ENCODE peak calls at places on chromosomes 7 and 10, in eight cellular contexts. H is sigmoid colon, M is upper lobe of left lung, N is thyroid gland, Q is body of pancreas, T is HCT116, C is adrenal gland, X is NB4. A is an unnamed sample.

GRCh38 chr7:80584778-80585177 is 53.7 kb upstream of the CD36 start:
- DNase-seq in N (peak; percentile 41), Q (peak; percentile 40), M (peak; percentile 64), H (no peak), T (no peak), X (peak; percentile 54), C (no peak), A (no peak)

GRCh38 chr7:258476-259190 is 31.3 kb upstream of the FOXL3 start:
- DNase-seq in M (no peak), T (no peak), X (no peak), C (no peak), Q (no peak), N (no peak), H (no peak), A (no peak)

GRCh38 chr7:123367508-123368122 is 166.8 kb downstream of the IQUB start:
- DNase-seq in C (peak; percentile 36), Q (peak; percentile 32), H (no peak), T (peak; percentile 45), N (peak; percentile 29), X (peak; percentile 58), M (no peak), A (no peak)

GRCh38 chr10:119479532-119479931 is 63.0 kb downstream of the RGS10 start:
- DNase-seq in T (no peak), N (no peak), M (no peak), C (no peak), X (no peak), Q (no peak), H (no peak), A (no peak)

GRCh38 chr7:26853788-26854393 is 10.5 kb downstream of the SKAP2 start:
- DNase-seq in M (no peak), X (peak; percentile 60), Q (no peak), N (no peak), H (no peak), C (no peak), T (peak; percentile 31), A (no peak)

GRCh38 chr7:38524786-38525185 is 106.4 kb downstream of the AMPH start:
- DNase-seq in T (no peak), H (no peak), C (no peak), M (no peak), X (no peak), N (no peak), Q (no peak), A (no peak)

GRCh38 chr7:16028103-16028502 is 341.6 kb upstream of the MEOX2 start:
- DNase-seq in X (no peak), T (no peak), N (no peak), Q (no peak), C (no peak), H (no peak), M (no peak), A (peak; percentile 29)

GRCh38 chr7:2523941-2524807 is 4.6 kb downstream of the LFNG start:
- DNase-seq in H (no peak), Q (peak; percentile 97), M (peak; percentile 93), C (peak; percentile 95), T (peak; percentile 84), X (no peak), N (peak; percentile 50), A (peak; percentile 96)

GRCh38 chr7:90180649-90181048 is 26.4 kb downstream of the STEAP1 start:
- DNase-seq in X (no peak), T (peak; percentile 32), H (no peak), C (no peak), N (no peak), Q (no peak), M (no peak), A (no peak)

GRCh38 chr7:75626954-75627353 is 111.8 kb downstream of the HIP1 start:
- DNase-seq in M (peak; percentile 77), N (peak; percentile 87), H (no peak), X (no peak), C (no peak), T (no peak), Q (no peak), A (no peak)

GRCh38 chr7:148547946-148548345 is 42.6 kb upstream of the C7orf33 start:
- DNase-seq in X (no peak), T (no peak), M (no peak), N (no peak), C (peak; percentile 43), H (no peak), Q (no peak), A (no peak)

GRCh38 chr7:57205000-57205399 is 72.8 kb upstream of the ZNF479 start:
- DNase-seq in T (no peak), H (no peak), C (no peak), Q (no peak), M (no peak), N (no peak), X (no peak), A (no peak)

GRCh38 chr7:130270947-130271790 is 4.5 kb downstream of the CPA2 start:
- DNase-seq in M (no peak), Q (peak; percentile 71), T (no peak), H (no peak), N (no peak), C (no peak), X (peak; percentile 19), A (no peak)

GRCh38 chr10:17848646-17849045 is 39.5 kb downstream of the MRC1 start:
- DNase-seq in X (no peak), C (no peak), N (no peak), H (no peak), M (no peak), T (no peak), Q (no peak), A (no peak)

GRCh38 chr7:31664890-31665289 is 22.1 kb upstream of the PPP1R17 start:
- DNase-seq in Q (no peak), C (no peak), M (no peak), N (no peak), T (no peak), H (no peak), X (peak; percentile 43), A (no peak)

GRCh38 chr10:120283093-120283492 is 173.9 kb upstream of the PLPP4 start:
- DNase-seq in C (no peak), N (no peak), X (no peak), H (no peak), M (no peak), T (no peak), Q (no peak), A (no peak)

GRCh38 chr10:102065561-102066420 is 642 bp downstream of the HPS6 start:
- DNase-seq in T (no peak), M (peak; percentile 70), N (peak; percentile 35), H (peak; percentile 68), C (peak; percentile 39), X (peak; percentile 60), Q (peak; percentile 36), A (no peak)

GRCh38 chr10:95308389-95309302 is 17.8 kb upstream of the PDLIM1 start:
- DNase-seq in C (peak; percentile 84), T (peak; percentile 75), X (peak; percentile 80), Q (peak; percentile 80), N (peak; percentile 89), H (peak; percentile 94), M (peak; percentile 93), A (peak; percentile 92)

GRCh38 chr10:101952196-101952595 is 103.8 kb downstream of the ARMH3 start:
- DNase-seq in Q (no peak), T (no peak), H (no peak), C (no peak), X (no peak), N (no peak), M (no peak), A (no peak)

GRCh38 chr7:90425376-90425775 is 22.1 kb downstream of the CLDN12 start:
- DNase-seq in Q (no peak), C (no peak), N (no peak), T (no peak), H (no peak), X (peak; percentile 9), M (no peak), A (no peak)

GRCh38 chr10:15879058-15879457 is 18.8 kb upstream of the MINDY3 start:
- DNase-seq in T (no peak), M (no peak), C (no peak), N (no peak), Q (no peak), X (peak; percentile 52), H (no peak), A (no peak)

GRCh38 chr10:93703066-93703465 is 674 bp upstream of the FRA10AC1 start:
- DNase-seq in X (peak; percentile 32), C (no peak), Q (no peak), H (no peak), M (no peak), T (no peak), N (no peak), A (no peak)

GRCh38 chr7:128912281-128912680 is 1.8 kb upstream of the KCP start:
- DNase-seq in Q (no peak), N (no peak), T (no peak), M (no peak), X (no peak), C (no peak), H (peak; percentile 40), A (peak; percentile 69)
- H3K4me3 ChIP-seq in Q (no peak overlapping the region), N (no peak overlapping the region), T (no peak overlapping the region), M (no peak overlapping the region), X (no peak overlapping the region), C (no peak overlapping the region), H (no peak overlapping the region), A (no peak overlapping the region)

GRCh38 chr10:24467094-24467493 is 256.6 kb downstream of the ARHGAP21 start:
- DNase-seq in C (no peak), H (no peak), N (no peak), Q (no peak), T (no peak), X (no peak), M (no peak), A (no peak)

GRCh38 chr10:24465899-24466615 is 257.1 kb downstream of the KIAA1217 start:
- DNase-seq in T (peak; percentile 77), X (peak; percentile 86), H (no peak), C (peak; percentile 76), N (no peak), M (peak; percentile 74), Q (peak; percentile 71), A (no peak)

GRCh38 chr10:24465124-24465874 is 256.4 kb downstream of the KIAA1217 start:
- DNase-seq in H (no peak), X (no peak), M (peak; percentile 30), C (no peak), N (peak; percentile 34), Q (no peak), T (no peak), A (no peak)

GRCh38 chr10:24467605-24468004 is 256.1 kb downstream of the ARHGAP21 start:
- DNase-seq in H (no peak), C (no peak), N (no peak), M (no peak), T (no peak), X (no peak), Q (no peak), A (no peak)

GRCh38 chr10:24466616-24466949 is 257.1 kb downstream of the ARHGAP21 start:
- DNase-seq in C (no peak), N (no peak), Q (no peak), T (no peak), M (no peak), H (no peak), X (no peak), A (no peak)
- TF ChIP-seq POLR2A in C (no peak), N (no peak), Q (no peak), T (no peak), M (no peak), H (no peak), X (no peak), A (no peak)

GRCh38 chr10:70192325-70192966 is 22.1 kb upstream of the SAR1A start:
- DNase-seq in Q (no peak), M (peak; percentile 51), X (no peak), T (no peak), H (no peak), N (no peak), C (no peak), A (no peak)
- H3K4me3 ChIP-seq in Q (no peak overlapping the region), M (no peak overlapping the region), X (no peak overlapping the region), T (no peak overlapping the region), H (no peak overlapping the region), N (no peak overlapping the region), C (no peak overlapping the region), A (no peak overlapping the region)

GRCh38 chr10:44334621-44335184 is 50.2 kb downstream of the CXCL12 start:
- DNase-seq in N (no peak), H (no peak), Q (no peak), T (no peak), M (no peak), X (no peak), C (no peak), A (peak; percentile 46)
- TF ChIP-seq POLR2A in N (no peak), H (no peak), Q (no peak), T (no peak), M (no peak), X (no peak), C (no peak), A (no peak)

A was measured in lower leg skin.